ENCODE peak calls at places on chromosomes 16 and 17, in four cellular contexts. G, Q, Y and O are unnamed samples.
A peak's percentile ranks its signal among the peaks of the same experiment; 100 is the strongest.

GRCh38 chr17:64084940-64085649 is 44.8 kb downstream of the ERN1 start:
- DNase-seq in G (no peak), Y (no peak), Q (no peak), O (no peak)

GRCh38 chr17:20284018-20284417 is 183.3 kb downstream of the LGALS9B start:
- DNase-seq in G (no peak), Q (no peak), Y (no peak), O (no peak)

GRCh38 chr17:71422968-71423367 is 697.9 kb upstream of the SOX9 start:
- DNase-seq in Q (no peak), Y (no peak), G (no peak), O (no peak)

GRCh38 chr16:73794936-73795335 is 501.7 kb upstream of the PSMD7 start:
- DNase-seq in G (no peak), Q (no peak), Y (no peak), O (no peak)

GRCh38 chr16:53484542-53484941 is 18.5 kb downstream of the AKTIP start:
- DNase-seq in Q (no peak), Y (no peak), G (no peak), O (no peak)

GRCh38 chr17:41547921-41548843 is 20.1 kb upstream of the KRT19 start:
- DNase-seq in Y (no peak), Q (peak; percentile 55), G (peak; percentile 96), O (peak; percentile 49)

GRCh38 chr17:64503821-64504768 is 2.0 kb downstream of the DDX5 start:
- DNase-seq in Y (no peak), Q (no peak), G (no peak), O (no peak)

GRCh38 chr17:49845210-49845782 is 2.6 kb downstream of the TAC4 start:
- DNase-seq in Y (no peak), G (no peak), Q (no peak), O (no peak)

GRCh38 chr16:86968866-86969265 is 348.3 kb downstream of the C16orf95 start:
- DNase-seq in G (no peak), Q (no peak), Y (no peak), O (peak; percentile 28)

GRCh38 chr17:72136692-72137550 is 16.1 kb downstream of the SOX9 start:
- DNase-seq in Q (no peak), Y (no peak), G (peak; percentile 61), O (no peak)

GRCh38 chr17:81301195-81302144 is 6.4 kb upstream of the SLC38A10 start:
- DNase-seq in Q (no peak), Y (no peak), G (no peak), O (no peak)

GRCh38 chr16:72471317-72471716 is 299.4 kb upstream of the PMFBP1 start:
- DNase-seq in Y (no peak), Q (no peak), G (no peak), O (no peak)

GRCh38 chr16:24075302-24075701 is 180.8 kb upstream of the CACNG3 start:
- DNase-seq in Q (no peak), Y (no peak), G (no peak), O (no peak)

GRCh38 chr16:77834600-77834963 is 46.2 kb downstream of the VAT1L start:
- DNase-seq in Y (no peak), Q (no peak), G (no peak), O (no peak)

GRCh38 chr16:6636457-6636856 is 696.2 kb upstream of the RBFOX1 start:
- DNase-seq in Q (no peak), G (no peak), Y (no peak), O (no peak)

GRCh38 chr16:77807-78443 is at the start of gene MPG:
- DNase-seq in G (no peak), Q (no peak), Y (peak; percentile 60), O (peak; percentile 99)

GRCh38 chr17:1709403-1709891 is 730 bp downstream of the TLCD2 start:
- DNase-seq in Q (no peak), Y (no peak), G (no peak), O (no peak)

GRCh38 chr17:78391843-78392242 is 13.4 kb downstream of the PGS1 start:
- DNase-seq in Y (no peak), G (peak; percentile 13), Q (no peak), O (no peak)

GRCh38 chr16:89970011-89970410 is 21.5 kb downstream of the DEF8 start:
- DNase-seq in Q (no peak), G (no peak), Y (no peak), O (no peak)

GRCh38 chr17:65797809-65798208 is 236.4 kb upstream of the AXIN2 start:
- DNase-seq in G (no peak), Q (no peak), Y (peak; percentile 50), O (peak; percentile 34)

GRCh38 chr16:82627811-82628339 is 1.1 kb downstream of the CDH13 start:
- DNase-seq in G (no peak), Q (no peak), Y (no peak), O (no peak)

GRCh38 chr16:65122974-65123845 is 1.3 kb upstream of the CDH11 start:
- DNase-seq in Q (no peak), G (no peak), Y (no peak), O (no peak)

GRCh38 chr16:14302031-14302398 is 230.9 kb downstream of the MRTFB start:
- DNase-seq in Y (peak; percentile 49), Q (no peak), G (no peak), O (peak; percentile 88)

GRCh38 chr17:7834554-7834890 is 505 bp downstream of the KDM6B start:
- DNase-seq in Y (peak; percentile 64), Q (no peak), G (no peak), O (peak; percentile 28)

GRCh38 chr17:34252138-34252889 is 2.8 kb upstream of the CCL2 start:
- DNase-seq in Y (no peak), G (no peak), Q (no peak), O (no peak)

GRCh38 chr17:82085931-82086764 is 11.9 kb downstream of the FASN start:
- DNase-seq in G (no peak), Y (no peak), Q (no peak), O (no peak)

GRCh38 chr17:57466042-57466471 is 209.7 kb downstream of the MSI2 start:
- DNase-seq in Y (no peak), G (no peak), Q (no peak), O (no peak)

GRCh38 chr17:45222994-45223540 is 1.4 kb downstream of the FMNL1 start:
- DNase-seq in G (no peak), Y (no peak), Q (no peak), O (no peak)

GRCh38 chr17:50043290-50044148 is 12.4 kb upstream of the ITGA3 start:
- DNase-seq in Y (no peak), Q (no peak), G (no peak), O (no peak)

GRCh38 chr16:17469011-17469741 is 1.6 kb downstream of the XYLT1 start:
- DNase-seq in G (no peak), Y (no peak), Q (no peak), O (no peak)

GRCh38 chr17:60247836-60248461 is 98.2 kb downstream of the CA4 start:
- DNase-seq in Y (no peak), Q (no peak), G (no peak), O (no peak)

GRCh38 chr17:17093764-17094163 is 51.5 kb downstream of the MPRIP start:
- DNase-seq in G (no peak), Y (no peak), Q (no peak), O (no peak)

GRCh38 chr17:77854759-77855745 is 103.5 kb upstream of the TNRC6C start:
- DNase-seq in Q (no peak), Y (no peak), G (no peak), O (no peak)

GRCh38 chr16:67384778-67385510 is 8.4 kb downstream of the TPPP3 start:
- DNase-seq in Q (no peak), Y (no peak), G (no peak), O (no peak)

GRCh38 chr17:41537990-41538389 is 9.9 kb upstream of the KRT19 start:
- DNase-seq in Y (no peak), G (no peak), Q (no peak), O (no peak)

DNA sequence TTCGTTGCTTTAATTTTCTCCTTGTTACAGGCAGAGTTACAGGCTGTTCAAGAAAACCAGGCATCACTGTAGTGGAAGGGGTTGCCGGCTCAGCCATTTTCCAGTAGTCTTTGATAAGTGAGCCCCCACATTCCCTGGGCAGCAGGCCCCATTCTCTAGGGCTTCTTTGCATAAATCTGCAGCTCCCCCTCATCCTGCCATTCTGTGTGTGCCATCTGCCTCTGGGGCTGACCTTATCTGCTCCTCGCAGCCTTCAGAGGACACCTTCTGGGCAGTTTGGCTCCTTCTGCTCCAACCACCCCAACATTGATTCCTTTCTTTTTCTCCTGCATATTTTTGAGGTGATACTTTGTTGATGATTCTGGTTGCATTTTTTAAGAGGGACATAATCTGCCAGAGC is 17.0 kb downstream of the RND2 start:
- DNase-seq in Y (no peak), Q (no peak), G (no peak), O (peak; percentile 40)
- TF ChIP-seq TCF7L2 in Y (no peak), Q (no peak), G (no peak), O (no peak)

DNA sequence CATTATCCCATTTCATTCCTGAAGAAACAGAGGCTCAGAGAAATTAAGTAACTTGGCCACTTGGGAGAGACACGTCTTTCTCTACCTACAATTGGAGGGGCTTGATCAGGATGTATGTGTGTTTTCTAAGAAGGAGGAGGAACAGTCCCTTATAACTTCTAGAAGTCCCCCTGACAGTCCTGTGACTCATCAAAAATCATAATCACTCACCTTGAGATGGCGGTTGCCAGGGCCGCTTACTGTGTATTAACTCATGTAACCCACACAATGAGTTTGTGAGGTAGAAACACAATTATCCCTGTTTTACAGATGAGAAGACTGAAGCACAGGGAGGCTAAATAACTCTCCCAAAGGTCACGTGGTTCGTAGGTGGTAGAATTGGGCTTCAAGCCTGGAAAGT is 56.8 kb upstream of the LHX1 start:
- DNase-seq in Q (no peak), Y (no peak), G (no peak), O (no peak)
- TF ChIP-seq TCF7L2 in Q (no peak), Y (no peak), G (no peak), O (no peak)

GRCh38 chr16:56931253-56931768 is 631 bp upstream of the HERPUD1 start:
- DNase-seq in Q (no peak), G (no peak), Y (no peak), O (peak; percentile 23)
- TF ChIP-seq TCF7L2 in Q (no peak), G (no peak), Y (no peak), O (no peak)

GRCh38 chr16:84597518-84598390 is 20.1 kb downstream of the COTL1 start:
- DNase-seq in Q (no peak), Y (no peak), G (no peak), O (no peak)
- TF ChIP-seq TCF7L2 in Q (no peak), Y (no peak), G (no peak), O (no peak)